ENCODE peak calls at places on chromosomes 12 and 14, in seven cellular contexts. L is uterus, B is HCT116, S is Peyer's patch, J is gastrocnemius medialis, O is IMR-90, Q is right lobe of liver. G is an unnamed sample.

GRCh38 chr12:98399532-98399931 is 115.9 kb upstream of the TMPO start:
- DNase-seq in L (no peak), B (peak; percentile 82), S (peak; percentile 55), J (no peak), O (peak; percentile 78), Q (no peak), G (no peak)

GRCh38 chr12:9742665-9743064 is 9.8 kb upstream of the CLECL1 start:
- DNase-seq in L (no peak), B (no peak), S (peak; percentile 73), J (no peak), O (no peak), Q (no peak), G (no peak)

GRCh38 chr12:106595268-106595667 is 12.5 kb downstream of the RFX4 start:
- DNase-seq in L (no peak), B (no peak), S (no peak), J (no peak), O (no peak), Q (no peak), G (peak; percentile 66)

GRCh38 chr12:69685810-69686209 is 13.3 kb downstream of the BEST3 start:
- DNase-seq in L (no peak), B (no peak), S (no peak), J (peak; percentile 88), O (peak; percentile 81), Q (no peak), G (no peak)

GRCh38 chr14:104243200-104243599 is 104.8 kb downstream of the KIF26A start:
- DNase-seq in L (no peak), B (no peak), S (no peak), J (no peak), O (no peak), Q (no peak), G (no peak)

GRCh38 chr12:113005759-113006158 is 27.4 kb downstream of the OAS2 start:
- DNase-seq in L (no peak), B (peak; percentile 4), S (peak; percentile 8), J (no peak), O (no peak), Q (no peak), G (no peak)

GRCh38 chr12:48995061-48995879 is 3.9 kb downstream of the DDN start:
- DNase-seq in L (peak; percentile 75), B (peak; percentile 71), S (peak; percentile 89), J (peak; percentile 82), O (peak; percentile 73), Q (peak; percentile 84), G (peak; percentile 96)

GRCh38 chr14:55438066-55438683 is 2.2 kb downstream of the TBPL2 start:
- DNase-seq in L (no peak), B (peak; percentile 57), S (peak; percentile 60), J (no peak), O (peak; percentile 73), Q (no peak), G (peak; percentile 62)

GRCh38 chr12:105224399-105224798 is 11.6 kb downstream of the APPL2 start:
- DNase-seq in L (no peak), B (no peak), S (no peak), J (no peak), O (no peak), Q (no peak), G (no peak)

GRCh38 chr12:132560421-132560830 is 50.0 kb downstream of the LRCOL1 start:
- DNase-seq in L (no peak), B (no peak), S (peak; percentile 60), J (no peak), O (no peak), Q (no peak), G (no peak)

GRCh38 chr14:22552001-22552826 is 36.8 kb downstream of the DAD1 start:
- DNase-seq in L (no peak), B (no peak), S (no peak), J (no peak), O (no peak), Q (no peak), G (no peak)

GRCh38 chr14:31024577-31025334 is 693 bp upstream of the AP4S1 start:
- DNase-seq in L (no peak), B (no peak), S (no peak), J (no peak), O (peak; percentile 41), Q (no peak), G (no peak)

GRCh38 chr12:100901266-100901665 is 106.7 kb downstream of the ANO4 start:
- DNase-seq in L (no peak), B (no peak), S (no peak), J (no peak), O (no peak), Q (no peak), G (no peak)

GRCh38 chr12:68113644-68114043 is 45.9 kb downstream of the IFNG start:
- DNase-seq in L (no peak), B (peak; percentile 22), S (peak; percentile 57), J (no peak), O (no peak), Q (no peak), G (no peak)

GRCh38 chr12:46415552-46415951 is 43.0 kb upstream of the SLC38A2 start:
- DNase-seq in L (no peak), B (no peak), S (no peak), J (no peak), O (no peak), Q (no peak), G (no peak)

GRCh38 chr12:16281157-16281556 is 3.7 kb upstream of the SLC15A5 start:
- DNase-seq in L (no peak), B (no peak), S (peak; percentile 45), J (no peak), O (no peak), Q (no peak), G (no peak)

GRCh38 chr12:47734725-47735480 is 9.6 kb upstream of the ENDOU start:
- DNase-seq in L (no peak), B (no peak), S (no peak), J (no peak), O (no peak), Q (no peak), G (no peak)

GRCh38 chr12:30200864-30201263 is 417.1 kb upstream of the TMTC1 start:
- DNase-seq in L (no peak), B (no peak), S (no peak), J (no peak), O (no peak), Q (no peak), G (no peak)

GRCh38 chr12:22283006-22283506 is 51.5 kb downstream of the ST8SIA1 start:
- DNase-seq in L (no peak), B (no peak), S (no peak), J (no peak), O (peak; percentile 85), Q (no peak), G (no peak)

GRCh38 chr14:46580941-46581671 is 70.5 kb downstream of the RPL10L start:
- DNase-seq in L (no peak), B (peak; percentile 31), S (no peak), J (no peak), O (no peak), Q (no peak), G (no peak)

GRCh38 chr12:117023998-117024960 is 74.9 kb downstream of the TESC start:
- DNase-seq in L (no peak), B (no peak), S (no peak), J (no peak), O (no peak), Q (no peak), G (no peak)

GRCh38 chr12:123131879-123132402 is 18.9 kb downstream of the PITPNM2 start:
- DNase-seq in L (no peak), B (no peak), S (peak; percentile 68), J (no peak), O (no peak), Q (peak; percentile 49), G (no peak)

GRCh38 chr14:72104011-72104613 is 171.9 kb downstream of the RGS6 start:
- DNase-seq in L (no peak), B (peak; percentile 3), S (no peak), J (no peak), O (no peak), Q (no peak), G (no peak)

GRCh38 chr12:109529618-109530300 is 43.5 kb downstream of the MMAB start:
- DNase-seq in L (no peak), B (no peak), S (no peak), J (no peak), O (no peak), Q (no peak), G (no peak)
- H3K36me3 ChIP-seq in L (no peaks in the 10 kb centered on the region), B (no peaks in the 10 kb centered on the region), S (no peaks in the 10 kb centered on the region), J (peaks cover 96% of the 10 kb centered on the region), O (peaks cover 56% of the 10 kb centered on the region), Q (no peaks in the 10 kb centered on the region), G (peaks cover 100% of the 10 kb centered on the region)

GRCh38 chr12:52975820-52976573 is 27.1 kb downstream of the KRT18 start:
- DNase-seq in L (no peak), B (peak; percentile 73), S (peak; percentile 77), J (no peak), O (peak; percentile 27), Q (no peak), G (no peak)
- TF ChIP-seq CTCF in L (no peak), B (no peak), S (no peak), J (no peak), O (peak; percentile 38), Q (peak; percentile 22), G (no peak)

DNA sequence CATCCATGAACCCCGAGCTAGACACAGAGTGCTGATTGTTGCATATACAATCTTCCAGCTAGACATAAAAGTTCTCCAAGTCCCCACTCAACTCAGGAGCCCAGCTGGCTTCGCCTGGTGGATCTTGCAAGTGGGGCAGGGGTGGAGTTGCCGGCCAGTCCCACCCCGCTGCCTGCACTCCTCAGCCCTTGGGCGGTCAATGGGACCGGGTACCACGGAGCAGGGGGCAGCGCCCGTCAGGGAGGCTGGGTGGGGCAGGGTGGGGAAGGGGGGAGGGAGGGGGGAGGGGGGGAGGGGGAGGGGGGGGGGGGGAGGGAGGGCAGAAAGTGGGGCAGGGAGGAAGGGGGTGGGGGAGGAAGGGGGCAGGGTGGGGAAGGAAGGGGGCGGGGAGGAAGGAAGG is 63.0 kb downstream of the CCDC60 start:
- DNase-seq in L (no peak), B (no peak), S (no peak), J (no peak), O (no peak), Q (no peak), G (no peak)
- TF ChIP-seq POLR2A in L (no peak), B (no peak), S (no peak), J (no peak), O (no peak), Q (no peak), G (no peak)

GRCh38 chr14:94293578-94293924 is 483 bp upstream of the SERPINA10 start:
- DNase-seq in L (no peak), B (no peak), S (no peak), J (no peak), O (no peak), Q (no peak), G (no peak)

GRCh38 chr14:94291159-94291905 is 1.7 kb downstream of the SERPINA10 start:
- DNase-seq in L (no peak), B (no peak), S (no peak), J (no peak), O (no peak), Q (no peak), G (no peak)

GRCh38 chr14:94291906-94292525 is 1.1 kb downstream of the SERPINA10 start:
- DNase-seq in L (no peak), B (no peak), S (no peak), J (no peak), O (no peak), Q (peak; percentile 74), G (peak; percentile 82)

GRCh38 chr14:94292872-94293577 is at the start of gene SERPINA10:
- DNase-seq in L (no peak), B (no peak), S (no peak), J (no peak), O (no peak), Q (no peak), G (no peak)

DNA sequence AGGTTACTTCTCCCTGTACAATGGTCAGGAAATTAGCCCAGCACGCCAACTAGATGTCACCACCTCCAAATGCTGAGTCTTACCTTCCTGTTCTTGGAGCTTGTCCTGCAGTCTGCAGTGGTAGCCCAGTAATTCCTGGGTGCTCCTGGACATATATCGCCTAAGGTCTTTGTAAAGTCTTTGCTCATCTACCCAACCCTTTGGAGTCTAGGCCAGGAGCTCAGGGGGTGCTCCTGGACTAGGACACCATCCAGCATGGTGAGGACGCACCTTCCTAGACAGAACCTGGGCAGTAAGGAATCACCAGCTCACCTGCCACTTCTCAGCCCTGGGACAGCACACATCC is 569 bp downstream of the SERPINA10 start:
- DNase-seq in L (no peak), B (no peak), S (no peak), J (no peak), O (no peak), Q (no peak), G (peak; percentile 62)
- H3K36me3 ChIP-seq in L (no peaks in the 10 kb centered on the region), B (no peaks in the 10 kb centered on the region), S (no peaks in the 10 kb centered on the region), J (no peaks in the 10 kb centered on the region), O (no peaks in the 10 kb centered on the region), Q (no peaks in the 10 kb centered on the region), G (no peaks in the 10 kb centered on the region)